ENCODE peak calls at places on chromosomes 6 and 20, in six cellular contexts. W, Q, C, P, M and J are unnamed samples.

GRCh38 chr6:109434456-109434855 is 6.0 kb downstream of the PPIL6 start:
- DNase-seq in W (no peak), Q (no peak), C (no peak), P (no peak), M (no peak), J (no peak)

GRCh38 chr20:58518896-58519593 is 3.8 kb upstream of the APCDD1L start:
- DNase-seq in W (no peak), Q (peak; percentile 42), C (no peak), P (peak; percentile 69), M (no peak), J (no peak)

GRCh38 chr6:55474386-55474785 is 104.6 kb downstream of the HMGCLL1 start:
- DNase-seq in W (no peak), Q (no peak), C (no peak), P (no peak), M (no peak), J (no peak)

GRCh38 chr6:158803733-158804143 is 15.4 kb downstream of the EZR start:
- DNase-seq in W (no peak), Q (no peak), C (no peak), P (no peak), M (no peak), J (no peak)

GRCh38 chr6:127737009-127737486 is 160.1 kb downstream of the C6orf58 start:
- DNase-seq in W (peak; percentile 44), Q (no peak), C (peak; percentile 10), P (no peak), M (peak; percentile 47), J (no peak)

GRCh38 chr6:140541288-140541687 is 1166.8 kb upstream of the CITED2 start:
- DNase-seq in W (peak; percentile 40), Q (no peak), C (no peak), P (no peak), M (no peak), J (no peak)

GRCh38 chr20:62485701-62486089 is 9.9 kb upstream of the GATA5 start:
- DNase-seq in W (no peak), Q (no peak), C (no peak), P (no peak), M (no peak), J (no peak)

GRCh38 chr6:124119591-124119990 is 315.9 kb downstream of the NKAIN2 start:
- DNase-seq in W (no peak), Q (no peak), C (no peak), P (no peak), M (no peak), J (no peak)

GRCh38 chr6:38248500-38249234 is 391.1 kb downstream of the BTBD9 start:
- DNase-seq in W (peak; percentile 56), Q (no peak), C (no peak), P (no peak), M (no peak), J (no peak)

GRCh38 chr6:95819939-95820338 is 195.8 kb upstream of the FUT9 start:
- DNase-seq in W (no peak), Q (no peak), C (no peak), P (no peak), M (no peak), J (no peak)

GRCh38 chr6:166375013-166375412 is 7.7 kb downstream of the MPC1 start:
- DNase-seq in W (no peak), Q (no peak), C (no peak), P (no peak), M (no peak), J (no peak)

GRCh38 chr6:138970856-138971425 is 17.1 kb downstream of the REPS1 start:
- DNase-seq in W (peak; percentile 96), Q (peak; percentile 68), C (no peak), P (peak; percentile 59), M (peak; percentile 68), J (no peak)

GRCh38 chr6:133837801-133838349 is 51.0 kb upstream of the TCF21 start:
- DNase-seq in W (no peak), Q (no peak), C (peak; percentile 68), P (peak; percentile 73), M (peak; percentile 20), J (peak; percentile 77)

GRCh38 chr20:17518339-17519052 is 12.7 kb downstream of the BFSP1 start:
- DNase-seq in W (no peak), Q (no peak), C (no peak), P (no peak), M (no peak), J (peak; percentile 74)

GRCh38 chr6:90849686-90850085 is 262.8 kb upstream of the MAP3K7 start:
- DNase-seq in W (no peak), Q (no peak), C (no peak), P (no peak), M (no peak), J (no peak)

GRCh38 chr20:63843778-63844177 is 12.7 kb upstream of the ZBTB46 start:
- DNase-seq in W (no peak), Q (no peak), C (no peak), P (peak; percentile 78), M (no peak), J (no peak)

GRCh38 chr20:57392512-57393271 is 1.5 kb downstream of the RBM38 start:
- DNase-seq in W (no peak), Q (peak; percentile 65), C (peak; percentile 77), P (peak; percentile 87), M (no peak), J (peak; percentile 59)

GRCh38 chr20:50434653-50435396 is 75.4 kb upstream of the PTPN1 start:
- DNase-seq in W (peak; percentile 64), Q (no peak), C (no peak), P (peak; percentile 84), M (no peak), J (no peak)

GRCh38 chr20:37867289-37868195 is 35.4 kb upstream of the VSTM2L start:
- DNase-seq in W (no peak), Q (no peak), C (no peak), P (peak; percentile 67), M (no peak), J (no peak)

GRCh38 chr20:8518878-8519277 is 386.8 kb downstream of the PLCB1 start:
- DNase-seq in W (no peak), Q (no peak), C (no peak), P (no peak), M (no peak), J (no peak)

GRCh38 chr6:27891300-27891913 is 20.8 kb downstream of the OR2B2 start:
- DNase-seq in W (no peak), Q (no peak), C (no peak), P (no peak), M (no peak), J (no peak)

GRCh38 chr6:27890351-27891299 is 21.6 kb downstream of the OR2B2 start:
- DNase-seq in W (peak; percentile 95), Q (no peak), C (peak; percentile 79), P (peak; percentile 77), M (no peak), J (peak; percentile 68)

GRCh38 chr6:27888576-27888975 is 23.6 kb downstream of the OR2B2 start:
- DNase-seq in W (no peak), Q (no peak), C (no peak), P (no peak), M (no peak), J (no peak)

GRCh38 chr6:27889275-27889627 is 22.9 kb downstream of the OR2B2 start:
- DNase-seq in W (no peak), Q (no peak), C (no peak), P (no peak), M (no peak), J (no peak)

GRCh38 chr6:27889628-27890315 is 22.4 kb downstream of the OR2B2 start:
- DNase-seq in W (no peak), Q (no peak), C (no peak), P (no peak), M (no peak), J (no peak)
- H3K4me3 ChIP-seq in W (peak overlapping the region; percentile 98), Q (no peak overlapping the region), C (no peak overlapping the region), P (peak overlapping the region; percentile 52), M (peak overlapping the region; percentile 90), J (no peak overlapping the region)

GRCh38 chr6:117629119-117629518 is 26.8 kb upstream of the GOPC start:
- DNase-seq in W (no peak), Q (no peak), C (no peak), P (no peak), M (no peak), J (no peak)
- H3K9me3 ChIP-seq in W (peaks cover under 1% of the 10 kb centered on the region), Q (no peaks in the 10 kb centered on the region), C (peaks cover 26% of the 10 kb centered on the region), P (peaks cover 22% of the 10 kb centered on the region), M (peaks cover 18% of the 10 kb centered on the region), J (no peaks in the 10 kb centered on the region)

DNA sequence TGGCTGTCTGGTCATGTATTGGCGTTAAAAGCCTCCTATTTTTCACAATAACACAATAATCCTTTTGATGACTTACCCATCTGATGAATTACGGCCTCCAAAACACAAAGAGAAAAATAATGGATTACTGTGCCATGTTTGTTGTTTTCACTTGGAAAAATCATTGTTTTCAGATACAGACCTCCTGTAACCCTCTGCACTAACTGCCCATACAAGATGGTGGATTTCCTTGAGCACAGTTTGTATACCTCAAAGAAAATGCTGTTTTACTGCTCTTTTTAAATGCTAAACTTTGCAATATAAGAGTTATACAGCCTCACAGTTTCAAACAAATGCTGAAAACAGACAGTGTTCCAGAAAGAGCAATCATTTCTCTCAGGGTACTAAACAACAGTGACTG is 61.0 kb downstream of the SMLR1 start:
- DNase-seq in W (no peak), Q (no peak), C (no peak), P (no peak), M (no peak), J (no peak)
- H3K4me3 ChIP-seq in W (no peak overlapping the region), Q (no peak overlapping the region), C (no peak overlapping the region), P (no peak overlapping the region), M (no peak overlapping the region), J (no peak overlapping the region)

GRCh38 chr6:6973721-6974120 is 134.0 kb upstream of the RREB1 start:
- DNase-seq in W (no peak), Q (no peak), C (no peak), P (no peak), M (no peak), J (no peak)
- H3K9me3 ChIP-seq in W (no peaks in the 10 kb centered on the region), Q (no peaks in the 10 kb centered on the region), C (no peaks in the 10 kb centered on the region), P (peaks cover 2% of the 10 kb centered on the region), M (no peaks in the 10 kb centered on the region), J (no peaks in the 10 kb centered on the region)